ENCODE peak calls at places on chromosomes 13 and 19, in five cellular contexts. One of them, this sample, is unnamed.

GRCh38 chr19:11194173-11194572 is 3.2 kb downstream of the KANK2 start:
- DNase-seq in GM12892: no peak
- DNase-seq in sigmoid colon: no peak
- DNase-seq in transverse colon: no peak
- DNase-seq in vagina: no peak
- DNase-seq in this sample: no peak

GRCh38 chr13:74444877-74445479 is 310.8 kb upstream of the KLF12 start:
- DNase-seq in transverse colon: no peak
- DNase-seq in sigmoid colon: no peak
- DNase-seq in GM12892: no peak
- DNase-seq in vagina: no peak
- DNase-seq in this sample: no peak

GRCh38 chr13:20702945-20703784 is at the start of gene IL17D:
- DNase-seq in GM12892: peak
- DNase-seq in transverse colon: peak
- DNase-seq in sigmoid colon: no peak
- DNase-seq in vagina: no peak
- DNase-seq in this sample: peak

GRCh38 chr19:19418548-19419260 is 13.2 kb downstream of the GATAD2A start:
- DNase-seq in transverse colon: no peak
- DNase-seq in sigmoid colon: no peak
- DNase-seq in vagina: no peak
- DNase-seq in GM12892: no peak
- DNase-seq in this sample: no peak

GRCh38 chr13:77698211-77699058 is 948 bp downstream of the SLAIN1 start:
- DNase-seq in transverse colon: peak
- DNase-seq in vagina: no peak
- DNase-seq in sigmoid colon: peak
- DNase-seq in GM12892: peak
- DNase-seq in this sample: peak

GRCh38 chr13:104473936-104474335 is 1407.7 kb upstream of the SLC10A2 start:
- DNase-seq in sigmoid colon: no peak
- DNase-seq in GM12892: no peak
- DNase-seq in transverse colon: no peak
- DNase-seq in vagina: no peak
- DNase-seq in this sample: no peak

GRCh38 chr19:10713317-10713716 is 4.6 kb upstream of the DNM2 start:
- DNase-seq in transverse colon: peak
- DNase-seq in sigmoid colon: no peak
- DNase-seq in vagina: no peak
- DNase-seq in GM12892: no peak
- DNase-seq in this sample: no peak

GRCh38 chr19:15245370-15246197 is 13.3 kb upstream of the EPHX3 start:
- DNase-seq in vagina: no peak
- DNase-seq in GM12892: no peak
- DNase-seq in transverse colon: no peak
- DNase-seq in sigmoid colon: no peak
- DNase-seq in this sample: no peak

GRCh38 chr19:5826531-5827341 is 12.8 kb downstream of the FUT6 start:
- DNase-seq in sigmoid colon: peak
- DNase-seq in vagina: no peak
- DNase-seq in transverse colon: peak
- DNase-seq in GM12892: no peak
- DNase-seq in this sample: peak

GRCh38 chr19:5827342-5827890 is 12.1 kb downstream of the FUT6 start:
- DNase-seq in transverse colon: no peak
- DNase-seq in GM12892: no peak
- DNase-seq in vagina: no peak
- DNase-seq in sigmoid colon: no peak
- DNase-seq in this sample: no peak

GRCh38 chr19:5828661-5829566 is 10.6 kb downstream of the FUT6 start:
- DNase-seq in sigmoid colon: peak
- DNase-seq in vagina: no peak
- DNase-seq in transverse colon: peak
- DNase-seq in GM12892: peak
- DNase-seq in this sample: no peak

GRCh38 chr19:5829567-5830315 is 9.8 kb downstream of the FUT6 start:
- DNase-seq in vagina: no peak
- DNase-seq in GM12892: no peak
- DNase-seq in sigmoid colon: no peak
- DNase-seq in transverse colon: no peak
- DNase-seq in this sample: no peak

DNA sequence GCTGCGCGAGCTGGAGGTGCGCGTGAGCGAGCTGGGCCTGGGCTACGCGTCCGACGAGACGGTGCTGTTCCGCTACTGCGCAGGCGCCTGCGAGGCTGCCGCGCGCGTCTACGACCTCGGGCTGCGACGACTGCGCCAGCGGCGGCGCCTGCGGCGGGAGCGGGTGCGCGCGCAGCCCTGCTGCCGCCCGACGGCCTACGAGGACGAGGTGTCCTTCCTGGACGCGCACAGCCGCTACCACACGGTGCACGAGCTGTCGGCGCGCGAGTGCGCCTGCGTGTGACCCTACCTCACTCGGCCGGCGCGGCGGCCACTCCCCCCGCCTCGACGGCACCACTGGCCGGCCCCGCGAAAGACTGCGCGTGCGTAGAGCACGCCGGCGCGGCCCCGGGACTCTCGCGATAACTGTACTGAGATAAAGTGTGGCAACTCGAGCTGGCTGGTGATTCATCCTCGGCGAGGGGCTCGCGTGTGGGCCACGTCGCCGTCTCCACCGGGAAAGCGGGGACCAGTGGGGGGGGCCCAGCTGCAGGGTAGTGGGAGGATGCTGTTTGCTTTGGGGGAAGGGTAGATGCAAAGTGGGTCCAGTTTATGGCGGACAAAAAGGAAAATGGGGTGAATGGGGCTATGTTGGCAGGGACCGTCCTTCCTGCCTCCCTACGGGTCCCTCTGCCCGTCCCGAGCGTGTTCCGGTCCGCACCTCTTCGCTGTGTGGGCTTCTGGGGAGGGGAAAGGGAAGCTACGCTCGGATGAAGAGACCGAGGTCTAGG is 11.4 kb downstream of the FUT6 start:
- DNase-seq in vagina: no peak
- DNase-seq in GM12892: peak
- DNase-seq in transverse colon: peak
- DNase-seq in sigmoid colon: peak
- DNase-seq in this sample: peak
- TF ChIP-seq POLR2AphosphoS5 in vagina: no peak
- TF ChIP-seq POLR2AphosphoS5 in GM12892: peak
- TF ChIP-seq POLR2AphosphoS5 in transverse colon: peak
- TF ChIP-seq POLR2AphosphoS5 in sigmoid colon: peak
- TF ChIP-seq POLR2AphosphoS5 in this sample: peak

GRCh38 chr19:18060472-18060871 is 26.3 kb downstream of the IL12RB1 start:
- DNase-seq in transverse colon: no peak
- DNase-seq in GM12892: no peak
- DNase-seq in sigmoid colon: no peak
- DNase-seq in vagina: no peak
- DNase-seq in this sample: no peak

GRCh38 chr19:18059297-18059696 is 27.4 kb downstream of the IL12RB1 start:
- DNase-seq in vagina: no peak
- DNase-seq in sigmoid colon: no peak
- DNase-seq in transverse colon: no peak
- DNase-seq in GM12892: no peak
- DNase-seq in this sample: no peak

GRCh38 chr19:18057557-18057956 is 29.2 kb downstream of the IL12RB1 start:
- DNase-seq in transverse colon: no peak
- DNase-seq in sigmoid colon: peak
- DNase-seq in vagina: no peak
- DNase-seq in GM12892: no peak
- DNase-seq in this sample: no peak

GRCh38 chr19:18059902-18060301 is 26.8 kb downstream of the IL12RB1 start:
- DNase-seq in vagina: no peak
- DNase-seq in transverse colon: no peak
- DNase-seq in sigmoid colon: no peak
- DNase-seq in GM12892: no peak
- DNase-seq in this sample: no peak

GRCh38 chr19:18058208-18059009 is 28.3 kb downstream of the IL12RB1 start:
- DNase-seq in vagina: no peak
- DNase-seq in GM12892: peak
- DNase-seq in transverse colon: peak
- DNase-seq in sigmoid colon: peak
- DNase-seq in this sample: peak
- TF ChIP-seq POLR2AphosphoS5 in vagina: peak
- TF ChIP-seq POLR2AphosphoS5 in GM12892: no peak
- TF ChIP-seq POLR2AphosphoS5 in transverse colon: no peak
- TF ChIP-seq POLR2AphosphoS5 in sigmoid colon: no peak
- TF ChIP-seq POLR2AphosphoS5 in this sample: peak

GRCh38 chr13:48303331-48304131 is at the start of gene RB1:
- DNase-seq in transverse colon: peak
- DNase-seq in sigmoid colon: peak
- DNase-seq in GM12892: peak
- DNase-seq in vagina: peak
- DNase-seq in this sample: peak

GRCh38 chr13:48299591-48299990 is 4.0 kb upstream of the RB1 start:
- DNase-seq in vagina: no peak
- DNase-seq in transverse colon: no peak
- DNase-seq in GM12892: no peak
- DNase-seq in sigmoid colon: no peak
- DNase-seq in this sample: no peak

GRCh38 chr13:48302920-48303330 is 626 bp upstream of the RB1 start:
- DNase-seq in transverse colon: no peak
- DNase-seq in GM12892: no peak
- DNase-seq in vagina: no peak
- DNase-seq in sigmoid colon: no peak
- DNase-seq in this sample: no peak

DNA sequence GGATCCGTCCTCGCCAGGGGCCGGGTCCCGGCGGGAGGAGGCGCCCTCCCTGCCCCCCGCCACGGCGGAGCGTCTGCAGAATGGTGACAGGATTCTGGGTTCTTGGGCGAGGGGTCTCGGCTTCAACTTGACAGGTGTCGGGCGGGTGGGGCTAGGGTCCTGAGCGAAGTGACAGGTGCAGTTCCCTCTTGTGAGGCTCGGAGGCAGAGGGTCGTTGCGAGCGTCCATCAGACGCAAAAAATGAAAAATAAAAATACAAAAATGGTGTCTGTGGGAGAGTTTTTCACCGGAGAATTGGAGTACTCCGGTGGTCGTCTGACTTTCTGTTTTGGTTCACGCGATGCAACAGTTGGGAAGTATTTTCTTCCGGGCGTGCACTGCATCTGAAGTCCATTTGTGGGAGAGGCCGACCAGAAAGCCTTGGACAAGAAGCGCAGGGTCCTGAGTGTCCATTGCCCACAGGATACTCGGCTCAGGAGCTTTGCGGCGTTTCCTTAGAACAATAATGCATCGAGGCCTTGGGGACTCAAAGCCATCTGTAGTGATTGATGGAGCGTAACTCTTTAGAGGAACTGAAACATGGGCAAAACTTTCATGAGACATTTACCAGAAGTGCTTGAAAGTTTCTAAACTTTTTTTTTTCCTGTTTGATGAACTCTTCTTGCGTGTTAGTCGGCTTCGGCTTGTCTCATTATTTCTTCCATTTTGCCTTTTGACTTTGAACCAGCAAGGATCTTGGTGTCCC is 753 bp downstream of the RB1 start:
- DNase-seq in vagina: no peak
- DNase-seq in transverse colon: peak
- DNase-seq in sigmoid colon: peak
- DNase-seq in GM12892: peak
- DNase-seq in this sample: peak
- TF ChIP-seq POLR2AphosphoS5 in vagina: no peak
- TF ChIP-seq POLR2AphosphoS5 in transverse colon: no peak
- TF ChIP-seq POLR2AphosphoS5 in sigmoid colon: no peak
- TF ChIP-seq POLR2AphosphoS5 in GM12892: peak
- TF ChIP-seq POLR2AphosphoS5 in this sample: peak

GRCh38 chr13:101718496-101718895 is 266.0 kb downstream of the ITGBL1 start:
- DNase-seq in GM12892: no peak
- DNase-seq in sigmoid colon: no peak
- DNase-seq in transverse colon: no peak
- DNase-seq in vagina: no peak
- DNase-seq in this sample: no peak
- TF ChIP-seq POLR2AphosphoS5 in GM12892: no peak
- TF ChIP-seq POLR2AphosphoS5 in sigmoid colon: no peak
- TF ChIP-seq POLR2AphosphoS5 in transverse colon: no peak
- TF ChIP-seq POLR2AphosphoS5 in vagina: no peak
- TF ChIP-seq POLR2AphosphoS5 in this sample: no peak

GRCh38 chr19:3366761-3367571 is 583 bp downstream of the NFIC start:
- DNase-seq in GM12892: peak
- DNase-seq in transverse colon: peak
- DNase-seq in sigmoid colon: peak
- DNase-seq in vagina: peak
- DNase-seq in this sample: peak
- TF ChIP-seq POLR2AphosphoS5 in GM12892: no peak
- TF ChIP-seq POLR2AphosphoS5 in transverse colon: no peak
- TF ChIP-seq POLR2AphosphoS5 in sigmoid colon: peak
- TF ChIP-seq POLR2AphosphoS5 in vagina: no peak
- TF ChIP-seq POLR2AphosphoS5 in this sample: peak

GRCh38 chr13:40732658-40733057 is 38.3 kb downstream of the MRPS31 start:
- DNase-seq in transverse colon: no peak
- DNase-seq in vagina: no peak
- DNase-seq in sigmoid colon: no peak
- DNase-seq in GM12892: no peak
- DNase-seq in this sample: no peak
- TF ChIP-seq POLR2AphosphoS5 in transverse colon: no peak
- TF ChIP-seq POLR2AphosphoS5 in vagina: no peak
- TF ChIP-seq POLR2AphosphoS5 in sigmoid colon: no peak
- TF ChIP-seq POLR2AphosphoS5 in GM12892: no peak
- TF ChIP-seq POLR2AphosphoS5 in this sample: no peak

DNA sequence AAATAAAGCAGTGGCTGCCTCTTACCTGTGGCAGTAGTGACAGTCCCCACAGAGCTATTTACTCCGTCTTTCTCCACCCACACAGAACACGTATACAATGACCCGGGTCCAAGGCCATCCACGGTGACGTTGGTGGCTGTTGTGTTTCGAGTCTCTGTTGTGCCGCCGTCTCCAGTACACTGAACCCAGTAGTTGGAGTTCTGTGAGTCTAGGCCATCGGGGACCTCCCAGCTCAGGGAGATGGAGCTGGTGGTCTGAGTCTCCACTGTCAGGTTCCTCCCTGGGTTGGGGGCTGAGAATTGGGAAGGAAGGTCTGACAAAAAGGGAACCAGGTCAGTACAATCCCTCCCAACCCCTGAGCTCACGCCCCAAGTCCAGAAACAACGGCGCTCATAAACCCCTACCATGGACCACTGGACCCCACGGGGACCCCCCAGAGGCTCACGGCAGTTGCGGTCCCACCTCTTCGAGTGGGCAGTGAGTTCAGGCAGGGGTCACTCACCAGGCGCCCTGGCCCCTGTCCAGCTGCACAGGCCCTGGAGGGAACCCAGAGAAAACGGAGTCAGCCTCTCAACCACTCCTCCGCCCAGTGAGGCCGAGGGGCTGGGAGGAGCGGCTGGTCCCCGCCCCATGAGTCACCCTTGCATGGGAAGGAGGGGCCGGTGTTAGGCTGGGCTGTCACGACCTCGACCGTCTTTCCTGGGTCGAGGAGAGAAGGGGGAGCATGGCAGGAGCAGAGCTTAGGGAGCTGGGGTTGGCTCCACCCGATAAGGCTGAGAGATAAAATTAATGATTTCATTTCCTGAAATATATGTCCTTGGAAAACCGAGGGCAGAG is 2.4 kb downstream of the PTPRH start:
- DNase-seq in transverse colon: peak
- DNase-seq in GM12892: no peak
- DNase-seq in sigmoid colon: peak
- DNase-seq in vagina: no peak
- DNase-seq in this sample: peak
- TF ChIP-seq POLR2AphosphoS5 in transverse colon: peak
- TF ChIP-seq POLR2AphosphoS5 in GM12892: no peak
- TF ChIP-seq POLR2AphosphoS5 in sigmoid colon: peak
- TF ChIP-seq POLR2AphosphoS5 in vagina: no peak
- TF ChIP-seq POLR2AphosphoS5 in this sample: peak

GRCh38 chr19:4916292-4917082 is 7.2 kb downstream of the UHRF1 start:
- DNase-seq in vagina: no peak
- DNase-seq in sigmoid colon: no peak
- DNase-seq in GM12892: peak
- DNase-seq in transverse colon: peak
- DNase-seq in this sample: peak
- TF ChIP-seq POLR2AphosphoS5 in vagina: no peak
- TF ChIP-seq POLR2AphosphoS5 in sigmoid colon: no peak
- TF ChIP-seq POLR2AphosphoS5 in GM12892: peak
- TF ChIP-seq POLR2AphosphoS5 in transverse colon: no peak
- TF ChIP-seq POLR2AphosphoS5 in this sample: peak